ENCODE peak calls at places on chromosomes 4 and X, in seven cellular contexts. B, C, H, U, J, W and V are unnamed samples.

GRCh38 chrX:154051210-154051810 is 31.6 kb upstream of the IRAK1 start:
- DNase-seq in W (peak; percentile 53), U (peak; percentile 73), H (peak; percentile 56), J (peak; percentile 57), C (peak; percentile 52), B (no peak), V (peak; percentile 23)

GRCh38 chr4:40550900-40551546 is 78.6 kb downstream of the RBM47 start:
- DNase-seq in U (no peak), B (no peak), W (no peak), J (peak; percentile 89), C (no peak), H (peak; percentile 49), V (peak; percentile 19)

GRCh38 chrX:69014200-69014599 is 151.1 kb downstream of the PJA1 start:
- DNase-seq in J (no peak), H (peak; percentile 20), U (no peak), C (no peak), B (no peak), W (no peak), V (no peak)

GRCh38 chr4:41029098-41029497 is 185.2 kb downstream of the APBB2 start:
- DNase-seq in U (no peak), B (no peak), J (no peak), H (no peak), W (no peak), C (no peak), V (no peak)

GRCh38 chr4:137749466-137749865 is 217.2 kb upstream of the PCDH18 start:
- DNase-seq in W (no peak), C (no peak), J (no peak), B (no peak), U (no peak), H (peak; percentile 9), V (no peak)

GRCh38 chr4:122364700-122365404 is 14.0 kb upstream of the ADAD1 start:
- DNase-seq in U (no peak), H (no peak), J (no peak), B (no peak), W (no peak), C (no peak), V (no peak)

GRCh38 chrX:80984118-80984517 is 174.4 kb upstream of the BRWD3 start:
- DNase-seq in C (no peak), B (no peak), J (no peak), H (no peak), W (no peak), U (no peak), V (no peak)

GRCh38 chr4:67928547-67928946 is 34.7 kb downstream of the TMPRSS11A start:
- DNase-seq in B (no peak), U (no peak), W (peak; percentile 28), H (no peak), C (no peak), J (no peak), V (no peak)

GRCh38 chrX:13252726-13253125 is 67.1 kb downstream of the ATXN3L start:
- DNase-seq in H (no peak), J (no peak), U (no peak), W (no peak), B (no peak), C (no peak), V (no peak)

GRCh38 chr4:10129196-10130185 is 12.9 kb upstream of the WDR1 start:
- DNase-seq in U (no peak), B (no peak), H (no peak), J (no peak), C (no peak), W (no peak), V (no peak)

GRCh38 chr4:61308033-61308432 is 107.9 kb downstream of the ADGRL3 start:
- DNase-seq in C (no peak), H (no peak), W (no peak), B (no peak), J (no peak), U (no peak), V (no peak)

GRCh38 chr4:56902703-56903102 is 5.0 kb upstream of the REST start:
- DNase-seq in B (no peak), C (no peak), H (no peak), U (no peak), J (no peak), W (no peak), V (no peak)

GRCh38 chr4:22999419-22999818 is 306.7 kb downstream of the GBA3 start:
- DNase-seq in C (no peak), W (no peak), H (no peak), J (no peak), U (no peak), B (no peak), V (no peak)

GRCh38 chr4:177322156-177322685 is 12.5 kb downstream of the NEIL3 start:
- DNase-seq in J (no peak), W (no peak), H (no peak), C (no peak), U (no peak), B (no peak), V (no peak)

GRCh38 chr4:144748814-144749555 is 103.0 kb downstream of the HHIP start:
- DNase-seq in U (no peak), B (no peak), H (no peak), W (no peak), J (no peak), C (no peak), V (no peak)

GRCh38 chr4:91325495-91325894 is 978.3 kb upstream of the GRID2 start:
- DNase-seq in U (no peak), J (no peak), B (no peak), W (no peak), C (no peak), H (no peak), V (no peak)

GRCh38 chr4:42070463-42070862 is 80.1 kb downstream of the SLC30A9 start:
- DNase-seq in J (no peak), C (no peak), H (no peak), W (no peak), B (no peak), U (no peak), V (no peak)

GRCh38 chr4:156838761-156839160 is 132.8 kb downstream of the PDGFC start:
- DNase-seq in B (no peak), J (no peak), C (no peak), U (no peak), H (no peak), W (no peak), V (no peak)

GRCh38 chrX:13851996-13852695 is 35.3 kb upstream of the GPM6B start:
- DNase-seq in C (no peak), W (no peak), J (peak; percentile 20), B (no peak), U (no peak), H (no peak), V (no peak)

GRCh38 chrX:10450229-10450958 is 170.0 kb downstream of the MID1 start:
- DNase-seq in H (peak; percentile 48), U (no peak), J (no peak), B (no peak), W (no peak), C (no peak), V (no peak)

GRCh38 chr4:77493120-77493767 is 112.4 kb upstream of the CXCL13 start:
- DNase-seq in U (no peak), B (no peak), J (peak; percentile 68), C (no peak), W (no peak), H (no peak), V (peak; percentile 38)

GRCh38 chr4:15488658-15489470 is 19.2 kb downstream of the CC2D2A start:
- DNase-seq in B (no peak), H (peak; percentile 44), J (no peak), W (no peak), U (no peak), C (no peak), V (no peak)

GRCh38 chrX:101208152-101208905 is 11.3 kb upstream of the DRP2 start:
- DNase-seq in W (no peak), B (no peak), J (no peak), H (no peak), U (no peak), C (no peak), V (peak; percentile 17)

GRCh38 chr4:8847764-8848163 is 23.9 kb downstream of the HMX1 start:
- DNase-seq in W (no peak), J (no peak), C (no peak), B (no peak), U (no peak), H (no peak), V (no peak)

GRCh38 chr4:67871867-67872266 is 11.9 kb downstream of the TMPRSS11D start:
- DNase-seq in U (no peak), J (peak; percentile 49), B (no peak), C (no peak), W (peak; percentile 9), H (peak; percentile 57), V (no peak)

GRCh38 chr4:129220254-129220653 is 124.3 kb downstream of the C4orf33 start:
- DNase-seq in B (no peak), J (no peak), W (no peak), U (no peak), H (no peak), C (no peak), V (no peak)

GRCh38 chrX:120213438-120214265 is 37.0 kb upstream of the ZBTB33 start:
- DNase-seq in C (peak; percentile 24), B (peak; percentile 42), U (peak; percentile 52), H (peak; percentile 70), J (peak; percentile 63), W (peak; percentile 64), V (peak; percentile 41)

GRCh38 chr4:10157478-10158354 is 41.1 kb upstream of the WDR1 start:
- DNase-seq in B (peak; percentile 40), H (peak; percentile 90), U (peak; percentile 41), C (no peak), W (peak; percentile 65), J (peak; percentile 53), V (peak; percentile 20)

GRCh38 chrX:78329486-78329885 is 2.1 kb upstream of the CYSLTR1 start:
- DNase-seq in U (no peak), C (peak; percentile 9), H (no peak), J (peak; percentile 58), W (no peak), B (no peak), V (peak; percentile 52)

GRCh38 chr4:38177792-38178665 is 217.8 kb downstream of the PTTG2 start:
- DNase-seq in B (no peak), W (peak; percentile 35), H (peak; percentile 61), J (peak; percentile 86), C (peak; percentile 29), U (peak; percentile 50), V (no peak)

GRCh38 chr4:4968161-4968757 is 51.0 kb downstream of the CYTL1 start:
- DNase-seq in C (no peak), W (no peak), B (no peak), J (no peak), U (no peak), H (no peak), V (no peak)

GRCh38 chr4:17068885-17069284 is 170.4 kb upstream of the LDB2 start:
- DNase-seq in H (no peak), W (no peak), C (no peak), B (no peak), U (no peak), J (no peak), V (no peak)

GRCh38 chr4:9989918-9990635 is 31.2 kb downstream of the SLC2A9 start:
- DNase-seq in C (no peak), U (no peak), W (no peak), H (no peak), J (no peak), B (no peak), V (no peak)

GRCh38 chr4:185576314-185576713 is 41.0 kb upstream of the PDLIM3 start:
- DNase-seq in J (no peak), U (no peak), W (no peak), B (no peak), H (no peak), C (no peak), V (no peak)

GRCh38 chrX:21926116-21926515 is 14.4 kb upstream of the SMS start:
- DNase-seq in J (peak; percentile 14), U (no peak), B (no peak), C (no peak), H (peak; percentile 10), W (no peak), V (no peak)

GRCh38 chrX:78037881-78038280 is 66.2 kb upstream of the PGK1 start:
- DNase-seq in U (no peak), J (no peak), W (no peak), B (no peak), H (no peak), C (no peak), V (no peak)

GRCh38 chr4:153539058-153539826 is 73.1 kb downstream of the TMEM131L start:
- DNase-seq in J (no peak), B (no peak), U (no peak), H (no peak), W (no peak), C (no peak), V (no peak)

GRCh38 chr4:102799816-102800215 is 27.5 kb downstream of the UBE2D3 start:
- DNase-seq in J (no peak), H (no peak), C (no peak), B (no peak), W (no peak), U (no peak), V (no peak)